ENCODE peak calls at places on chromosomes 12 and 14, in ten cellular contexts. X is spleen, N is H54, B is suprapubic skin, M is body of pancreas, R is A549, H is stomach, Z is ovary, F is esophagus squamous epithelium, W is GM12891. G is an unnamed sample.

GRCh38 chr14:22560638-22561365 is 28.2 kb downstream of the DAD1 start:
- DNase-seq in X (no peak), N (no peak), B (no peak), M (peak), R (no peak), H (peak), Z (no peak), F (no peak), W (no peak), G (peak)

GRCh38 chr14:53227154-53227718 is 74.1 kb upstream of the DDHD1 start:
- DNase-seq in X (no peak), N (no peak), B (no peak), M (no peak), R (no peak), H (no peak), Z (no peak), F (no peak), W (no peak), G (no peak)

GRCh38 chr12:6735448-6736191 is 11.8 kb downstream of the COPS7A start:
- DNase-seq in X (peak), N (peak), B (no peak), M (peak), R (peak), H (peak), Z (peak), F (no peak), W (peak), G (peak)

GRCh38 chr12:118548887-118549286 is 172.5 kb downstream of the SUDS3 start:
- DNase-seq in X (no peak), N (no peak), B (no peak), M (no peak), R (no peak), H (no peak), Z (no peak), F (no peak), W (no peak), G (no peak)

GRCh38 chr14:68780358-68781160 is 12.3 kb downstream of the ZFP36L1 start:
- DNase-seq in X (peak), N (no peak), B (no peak), M (peak), R (peak), H (peak), Z (peak), F (no peak), W (no peak), G (no peak)

GRCh38 chr14:101877766-101878165 is 86.6 kb upstream of the DYNC1H1 start:
- DNase-seq in X (no peak), N (no peak), B (no peak), M (no peak), R (no peak), H (no peak), Z (no peak), F (no peak), W (no peak), G (no peak)

GRCh38 chr12:16515666-16516065 is 90.3 kb downstream of the LMO3 start:
- DNase-seq in X (no peak), N (no peak), B (no peak), M (no peak), R (no peak), H (no peak), Z (no peak), F (no peak), W (no peak), G (no peak)

GRCh38 chr12:8033153-8034044 is 883 bp downstream of the FOXJ2 start:
- DNase-seq in X (peak), N (peak), B (peak), M (peak), R (peak), H (no peak), Z (peak), F (no peak), W (peak), G (peak)

GRCh38 chr12:75641031-75641780 is 129.8 kb upstream of the KRR1 start:
- DNase-seq in X (no peak), N (peak), B (no peak), M (no peak), R (peak), H (no peak), Z (no peak), F (no peak), W (peak), G (no peak)

GRCh38 chr12:71152838-71153237 is 5.0 kb downstream of the TSPAN8 start:
- DNase-seq in X (no peak), N (no peak), B (no peak), M (no peak), R (no peak), H (no peak), Z (no peak), F (no peak), W (no peak), G (no peak)

GRCh38 chr14:38279556-38279955 is 23.7 kb upstream of the CLEC14A start:
- DNase-seq in X (no peak), N (no peak), B (no peak), M (no peak), R (no peak), H (no peak), Z (no peak), F (no peak), W (no peak), G (no peak)

GRCh38 chr14:58078471-58078870 is 73.5 kb downstream of the ARMH4 start:
- DNase-seq in X (no peak), N (no peak), B (no peak), M (no peak), R (no peak), H (no peak), Z (no peak), F (no peak), W (no peak), G (no peak)

GRCh38 chr12:89040146-89040964 is 311.9 kb downstream of the DUSP6 start:
- DNase-seq in X (peak), N (no peak), B (no peak), M (peak), R (no peak), H (peak), Z (no peak), F (no peak), W (peak), G (no peak)

GRCh38 chr14:94380225-94381148 is 7.9 kb downstream of the SERPINA1 start:
- DNase-seq in X (no peak), N (no peak), B (no peak), M (no peak), R (no peak), H (no peak), Z (no peak), F (no peak), W (no peak), G (no peak)

GRCh38 chr14:33567003-33567735 is 383.7 kb downstream of the EGLN3 start:
- DNase-seq in X (no peak), N (no peak), B (no peak), M (no peak), R (no peak), H (no peak), Z (no peak), F (no peak), W (no peak), G (no peak)

GRCh38 chr14:101187816-101188570 is 284.5 kb upstream of the RTL1 start:
- DNase-seq in X (peak), N (no peak), B (no peak), M (no peak), R (no peak), H (peak), Z (peak), F (no peak), W (no peak), G (peak)

DNA sequence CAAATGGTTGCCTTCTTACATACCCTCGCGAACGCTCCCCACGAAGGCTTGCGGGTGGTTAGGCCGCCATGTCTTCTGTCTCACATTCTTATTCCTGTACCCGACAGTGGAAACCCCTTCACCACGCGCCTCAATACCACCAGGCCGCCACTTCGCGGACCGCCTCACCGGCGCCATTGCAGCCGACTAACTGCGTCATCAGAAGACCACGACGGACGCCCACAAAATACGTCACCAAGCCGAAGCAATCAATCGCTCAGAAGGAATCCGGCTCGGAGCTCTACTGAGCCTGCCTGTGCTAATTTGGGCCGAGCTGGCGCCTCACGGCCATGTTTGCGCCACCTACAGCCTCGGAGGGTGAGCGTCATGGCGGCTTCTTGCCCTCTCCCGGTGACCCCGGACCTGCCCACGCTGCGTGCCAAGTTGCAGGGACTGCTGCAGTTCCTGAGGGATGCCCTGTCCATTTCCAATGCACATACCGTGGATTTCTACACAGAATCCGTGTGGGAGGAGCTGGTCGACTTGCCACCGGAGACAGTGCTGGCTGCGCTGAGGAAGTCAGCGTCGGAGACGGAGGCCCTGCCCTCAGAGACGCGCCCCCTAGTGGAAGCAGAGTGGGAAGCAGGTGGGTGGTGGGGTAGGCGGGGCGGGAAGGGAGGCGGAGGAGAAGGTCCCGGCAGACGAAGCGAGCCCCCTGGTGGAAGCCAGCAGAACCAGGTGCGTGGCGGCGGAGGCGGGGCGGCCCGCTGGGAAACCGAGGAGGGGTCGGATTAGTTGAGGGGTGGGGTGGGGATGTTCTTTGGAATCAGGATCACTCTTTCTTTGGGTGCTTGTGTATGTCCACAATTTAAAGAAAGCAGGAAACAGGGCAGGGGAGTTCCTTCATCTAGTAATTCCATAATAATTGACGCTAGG is at the start of the genes CCDC59 and METTL25:
- DNase-seq in X (peak), N (peak), B (peak), M (peak), R (peak), H (peak), Z (peak), F (peak), W (peak), G (peak)
- TF ChIP-seq POLR2A in X (peak), N (peak), B (peak), M (peak), R (peak), H (peak), Z (peak), F (no peak), W (peak), G (no peak)

GRCh38 chr12:79648872-79649271 is 41.9 kb downstream of the PAWR start:
- DNase-seq in X (no peak), N (no peak), B (no peak), M (no peak), R (no peak), H (no peak), Z (no peak), F (no peak), W (no peak), G (no peak)
- TF ChIP-seq POLR2A in X (no peak), N (no peak), B (no peak), M (no peak), R (no peak), H (no peak), Z (no peak), F (no peak), W (no peak), G (no peak)

GRCh38 chr12:24530689-24531088 is 418.2 kb downstream of the BCAT1 start:
- DNase-seq in X (no peak), N (no peak), B (no peak), M (no peak), R (no peak), H (no peak), Z (no peak), F (no peak), W (no peak), G (no peak)
- TF ChIP-seq POLR2A in X (no peak), N (no peak), B (no peak), M (no peak), R (no peak), H (no peak), Z (no peak), F (no peak), W (no peak), G (no peak)

GRCh38 chr12:57434517-57435223 is at the start of gene INHBC:
- DNase-seq in X (peak), N (no peak), B (no peak), M (peak), R (no peak), H (no peak), Z (no peak), F (no peak), W (no peak), G (peak)
- TF ChIP-seq POLR2A in X (no peak), N (no peak), B (no peak), M (no peak), R (no peak), H (no peak), Z (no peak), F (no peak), W (no peak), G (no peak)

GRCh38 chr12:94962680-94963079 is 40.8 kb downstream of the NDUFA12 start:
- DNase-seq in X (no peak), N (no peak), B (no peak), M (no peak), R (no peak), H (no peak), Z (no peak), F (no peak), W (no peak), G (no peak)
- TF ChIP-seq POLR2A in X (no peak), N (no peak), B (no peak), M (no peak), R (no peak), H (no peak), Z (no peak), F (no peak), W (no peak), G (no peak)

DNA sequence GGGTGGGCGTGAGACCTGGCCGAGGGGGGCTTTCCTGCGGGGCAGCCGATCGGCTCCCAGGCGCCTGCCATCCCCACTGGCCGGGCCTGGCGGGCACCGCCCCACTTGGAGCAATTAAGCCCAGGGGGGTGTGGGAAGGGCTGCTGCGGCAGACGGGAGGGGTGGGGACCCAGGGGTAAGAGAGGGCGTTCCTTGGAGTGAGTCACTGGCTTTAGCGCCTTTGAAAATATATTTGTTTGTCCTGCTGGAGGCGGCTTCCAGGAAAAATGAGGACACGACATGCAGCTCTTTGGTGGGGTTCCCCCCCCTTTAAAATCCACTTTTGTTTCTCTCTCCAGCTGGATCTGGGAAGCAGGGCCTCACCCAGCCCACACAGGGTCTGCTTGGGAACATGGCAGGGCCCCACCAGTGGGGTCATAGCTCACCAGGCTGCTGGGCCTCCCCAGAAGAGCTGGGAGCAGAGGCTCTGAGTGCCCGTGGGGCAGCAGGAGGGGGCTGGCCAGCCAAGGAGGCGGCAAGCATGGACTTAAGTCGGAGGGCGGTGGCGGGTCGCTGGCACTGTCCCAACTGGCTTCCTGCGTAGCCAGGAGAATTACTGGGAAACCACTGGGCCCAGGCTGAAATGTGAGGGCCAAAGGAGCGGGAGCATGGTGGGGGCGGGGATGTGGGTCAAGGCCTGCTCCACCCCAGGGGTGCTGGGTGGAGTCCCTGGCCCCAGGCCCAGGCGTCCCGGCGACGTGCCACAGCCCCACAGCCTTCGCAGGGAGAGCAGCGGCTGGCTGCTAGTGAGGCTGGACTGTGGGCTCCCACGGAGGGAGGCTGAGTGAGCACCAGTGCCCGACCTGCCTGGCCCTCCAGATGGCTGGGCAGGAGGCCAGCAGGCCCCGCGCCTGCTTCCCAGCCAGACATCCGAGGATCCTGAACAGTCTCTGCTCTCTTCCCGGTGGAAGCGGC is 128.0 kb downstream of the RFLNA start:
- DNase-seq in X (no peak), N (peak), B (peak), M (peak), R (peak), H (peak), Z (peak), F (no peak), W (no peak), G (peak)
- TF ChIP-seq POLR2A in X (no peak), N (peak), B (no peak), M (no peak), R (peak), H (no peak), Z (no peak), F (no peak), W (no peak), G (no peak)

DNA sequence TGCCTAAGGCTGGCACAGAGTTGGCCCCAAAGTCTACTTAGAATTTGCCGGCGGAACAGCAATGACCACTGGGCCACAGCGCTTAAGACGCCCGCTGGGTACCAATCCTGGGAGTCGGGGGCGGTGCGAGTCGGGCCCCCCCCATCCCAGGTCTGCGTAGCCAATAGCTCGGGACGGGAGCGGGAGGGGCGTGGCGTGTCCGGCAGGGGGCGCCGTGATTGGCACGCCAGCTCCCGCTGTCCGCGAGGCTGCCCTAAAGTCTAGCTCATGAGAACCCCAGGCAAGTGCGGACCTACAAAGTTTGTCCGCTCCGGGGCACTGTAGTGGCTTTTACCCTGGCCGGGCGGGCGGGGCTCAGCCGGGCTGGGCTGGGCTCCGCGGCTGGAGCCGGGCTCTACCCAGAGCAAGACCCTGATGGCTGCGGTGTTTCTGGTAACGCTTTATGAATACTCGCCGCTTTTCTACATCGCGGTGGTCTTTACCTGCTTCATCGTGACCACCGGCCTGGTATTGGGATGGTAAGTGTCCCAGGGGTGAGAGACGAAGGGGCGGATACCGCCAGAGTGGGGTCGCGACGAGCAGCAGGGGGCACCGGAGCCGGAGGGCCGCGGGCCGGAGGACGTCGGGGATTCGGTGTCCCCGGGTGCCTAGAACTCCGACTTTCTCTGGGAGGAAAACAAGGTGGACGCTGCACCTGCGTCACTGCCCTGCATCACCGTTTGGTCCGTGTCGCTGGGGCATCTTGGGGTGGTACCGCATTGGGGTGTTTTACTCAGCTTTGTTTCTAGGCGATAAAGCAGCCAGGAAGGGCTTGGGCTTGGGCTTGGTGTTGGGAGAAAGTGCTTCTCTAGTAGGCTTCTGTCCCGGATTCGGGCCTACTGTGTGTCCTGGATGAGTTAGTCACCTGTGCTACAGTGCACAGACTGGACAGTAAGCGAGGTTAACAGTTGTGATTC is at the start of gene CGRRF1:
- DNase-seq in X (peak), N (peak), B (peak), M (peak), R (peak), H (peak), Z (peak), F (peak), W (peak), G (peak)
- TF ChIP-seq POLR2A in X (no peak), N (peak), B (no peak), M (peak), R (peak), H (no peak), Z (peak), F (no peak), W (peak), G (peak)

G was measured in thyroid gland.